ENCODE peak calls at places on chromosomes 11 and 22, in four cellular contexts. L is A549, G is K562, X is H1. P is an unnamed sample.

GRCh38 chr11:72349616-72350218 is 84.6 kb downstream of the CLPB start:
- DNase-seq in L (no peak), G (peak; percentile 22), X (no peak), P (no peak)

GRCh38 chr11:112128483-112129121 is 35.3 kb downstream of the IL18 start:
- DNase-seq in L (peak; percentile 66), G (no peak), X (no peak), P (no peak)

GRCh38 chr11:63917685-63918523 is 940 bp upstream of the RCOR2 start:
- DNase-seq in L (peak; percentile 62), G (peak; percentile 79), X (no peak), P (peak; percentile 43)

GRCh38 chr11:61814242-61814957 is 2.4 kb downstream of the FADS1 start:
- DNase-seq in L (no peak), G (no peak), X (no peak), P (peak; percentile 41)

GRCh38 chr22:45334068-45334467 is 24.3 kb downstream of the FAM118A start:
- DNase-seq in L (no peak), G (no peak), X (no peak), P (no peak)

GRCh38 chr11:116600930-116601329 is 171.9 kb downstream of the BUD13 start:
- DNase-seq in L (no peak), G (no peak), X (no peak), P (no peak)

GRCh38 chr11:112355726-112356125 is 95.1 kb upstream of the PLET1 start:
- DNase-seq in L (no peak), G (peak; percentile 40), X (peak; percentile 17), P (no peak)

GRCh38 chr22:27435839-27436581 is 365.5 kb downstream of the MN1 start:
- DNase-seq in L (no peak), G (no peak), X (no peak), P (no peak)

GRCh38 chr22:50298937-50299656 is 8.3 kb downstream of the PLXNB2 start:
- DNase-seq in L (no peak), G (peak; percentile 31), X (no peak), P (no peak)

GRCh38 chr11:64357904-64358535 is 942 bp upstream of the RPS6KA4 start:
- DNase-seq in L (peak; percentile 58), G (peak; percentile 64), X (no peak), P (peak; percentile 20)

GRCh38 chr11:43868852-43869567 is 11.6 kb upstream of the ALKBH3 start:
- DNase-seq in L (no peak), G (peak; percentile 36), X (no peak), P (peak; percentile 41)

GRCh38 chr11:97361812-97362378 is 972.1 kb downstream of the JRKL start:
- DNase-seq in L (no peak), G (no peak), X (no peak), P (no peak)

GRCh38 chr11:73260127-73260457 is 12.0 kb upstream of the P2RY6 start:
- DNase-seq in L (no peak), G (no peak), X (no peak), P (no peak)

GRCh38 chr11:30285416-30286121 is 37.3 kb upstream of the ARL14EP start:
- DNase-seq in L (no peak), G (no peak), X (no peak), P (no peak)

GRCh38 chr11:71384561-71384960 is 63.6 kb downstream of the DHCR7 start:
- DNase-seq in L (no peak), G (peak; percentile 38), X (no peak), P (no peak)

GRCh38 chr11:44600739-44601416 is 35.4 kb downstream of the CD82 start:
- DNase-seq in L (no peak), G (no peak), X (no peak), P (no peak)

GRCh38 chr11:19290356-19290755 is 49.6 kb upstream of the E2F8 start:
- DNase-seq in L (no peak), G (no peak), X (no peak), P (no peak)

GRCh38 chr11:85768473-85769146 is 42.3 kb downstream of the SYTL2 start:
- DNase-seq in L (no peak), G (no peak), X (no peak), P (no peak)

GRCh38 chr22:21865041-21865440 is 2.4 kb downstream of the MAPK1 start:
- DNase-seq in L (no peak), G (no peak), X (no peak), P (no peak)

GRCh38 chr11:8230178-8230859 is 33.4 kb downstream of the LMO1 start:
- DNase-seq in L (no peak), G (peak; percentile 26), X (no peak), P (no peak)

GRCh38 chr11:117833401-117833891 is 8.9 kb upstream of the FXYD2 start:
- DNase-seq in L (no peak), G (no peak), X (no peak), P (no peak)

GRCh38 chr11:125451400-125452124 is 44.5 kb downstream of the FEZ1 start:
- DNase-seq in L (no peak), G (peak; percentile 51), X (no peak), P (no peak)

GRCh38 chr11:11155962-11156815 is 196.9 kb downstream of the CSNK2A3 start:
- DNase-seq in L (peak; percentile 32), G (peak; percentile 77), X (peak; percentile 31), P (no peak)

GRCh38 chr22:41052661-41053490 is 39.5 kb upstream of the EP300 start:
- DNase-seq in L (no peak), G (no peak), X (no peak), P (peak; percentile 33)

GRCh38 chr11:131770801-131771200 is 400.4 kb downstream of the NTM start:
- DNase-seq in L (no peak), G (no peak), X (no peak), P (no peak)

DNA sequence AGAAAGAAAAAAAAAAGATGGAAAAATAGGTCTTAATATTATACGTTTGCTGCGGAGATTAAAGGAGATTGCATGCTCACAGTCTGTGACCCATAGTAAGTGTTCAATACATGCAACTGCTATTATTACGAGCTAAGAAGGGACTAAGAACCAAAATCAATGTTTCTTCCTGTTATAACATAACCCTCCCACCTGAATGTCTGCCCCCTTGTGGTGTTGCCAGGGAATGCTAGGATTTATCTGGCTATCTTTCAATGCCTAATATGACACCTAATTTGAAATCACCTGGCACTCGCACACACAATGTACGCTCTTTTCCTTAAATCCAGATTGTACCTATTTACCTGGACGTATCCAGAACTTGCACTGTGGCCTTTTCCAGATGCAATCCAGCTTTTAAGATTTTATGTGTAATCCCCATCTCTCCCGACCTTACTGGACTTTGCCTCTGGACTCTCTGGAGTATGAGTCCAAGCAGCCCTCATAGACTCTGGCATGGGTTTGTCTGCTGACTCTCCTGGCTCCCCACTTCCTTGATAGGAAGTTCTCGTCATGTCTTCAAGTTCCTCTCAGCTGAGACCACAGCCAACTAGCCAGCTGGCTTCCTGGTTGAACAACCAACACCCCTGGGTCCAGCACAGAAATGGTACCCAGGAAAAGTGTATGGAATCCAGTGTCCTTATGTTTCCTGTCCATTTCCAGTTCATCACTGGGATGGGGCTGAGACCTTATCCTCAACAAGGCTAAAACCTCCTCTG is 151.5 kb downstream of the CCDC34 start:
- DNase-seq in L (no peak), G (peak; percentile 43), X (no peak), P (no peak)
- TF ChIP-seq PHF8 in L (no peak), G (no peak), X (no peak), P (no peak)

DNA sequence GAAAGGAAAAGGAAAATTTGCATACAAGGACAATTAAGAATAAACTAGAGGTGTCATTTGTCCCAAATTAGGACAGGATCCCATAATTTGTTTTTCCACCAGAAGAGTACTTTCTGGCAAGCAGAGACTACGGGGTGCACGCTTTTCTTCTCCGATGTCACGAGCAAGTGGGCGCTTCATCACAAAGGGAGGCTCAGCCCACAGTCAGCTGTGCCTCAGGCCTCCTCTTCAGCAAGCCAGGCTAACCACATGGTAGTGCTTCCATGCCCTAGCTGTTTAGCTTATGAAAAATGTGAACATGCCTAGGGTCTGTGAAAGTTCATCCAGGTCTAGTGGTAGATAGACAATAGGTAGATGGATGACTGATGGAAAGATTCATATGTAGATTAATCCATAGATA is 68.8 kb upstream of the LDLRAD3 start:
- DNase-seq in L (no peak), G (no peak), X (no peak), P (no peak)
- TF ChIP-seq PHF8 in L (no peak), G (no peak), X (no peak), P (no peak)

DNA sequence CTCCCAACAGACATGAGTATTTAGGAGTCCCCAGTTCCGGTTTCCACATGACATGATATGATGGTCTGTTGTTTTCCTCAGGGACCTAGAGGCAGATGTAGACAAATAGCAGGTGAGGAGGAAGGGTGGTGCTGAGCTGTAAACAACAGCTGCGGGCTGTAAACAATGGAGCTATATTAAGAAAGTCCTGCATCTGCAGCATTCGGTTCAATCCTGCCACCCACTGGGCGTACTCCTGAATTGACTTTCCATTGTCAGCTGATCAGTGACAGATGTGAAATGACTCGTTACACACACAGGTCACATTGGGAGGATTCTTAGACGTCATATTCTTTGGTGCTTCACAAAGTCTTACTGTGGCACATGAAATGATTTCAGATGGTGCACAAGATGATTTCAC is 26.8 kb upstream of the RAG1 start:
- DNase-seq in L (no peak), G (peak; percentile 16), X (peak; percentile 31), P (peak; percentile 32)
- TF ChIP-seq PHF8 in L (no peak), G (no peak), X (no peak), P (no peak)

GRCh38 chr22:28750471-28750881 is 8.6 kb downstream of the HSCB start:
- DNase-seq in L (no peak), G (no peak), X (no peak), P (no peak)
- TF ChIP-seq PHF8 in L (no peak), G (no peak), X (no peak), P (no peak)

DNA sequence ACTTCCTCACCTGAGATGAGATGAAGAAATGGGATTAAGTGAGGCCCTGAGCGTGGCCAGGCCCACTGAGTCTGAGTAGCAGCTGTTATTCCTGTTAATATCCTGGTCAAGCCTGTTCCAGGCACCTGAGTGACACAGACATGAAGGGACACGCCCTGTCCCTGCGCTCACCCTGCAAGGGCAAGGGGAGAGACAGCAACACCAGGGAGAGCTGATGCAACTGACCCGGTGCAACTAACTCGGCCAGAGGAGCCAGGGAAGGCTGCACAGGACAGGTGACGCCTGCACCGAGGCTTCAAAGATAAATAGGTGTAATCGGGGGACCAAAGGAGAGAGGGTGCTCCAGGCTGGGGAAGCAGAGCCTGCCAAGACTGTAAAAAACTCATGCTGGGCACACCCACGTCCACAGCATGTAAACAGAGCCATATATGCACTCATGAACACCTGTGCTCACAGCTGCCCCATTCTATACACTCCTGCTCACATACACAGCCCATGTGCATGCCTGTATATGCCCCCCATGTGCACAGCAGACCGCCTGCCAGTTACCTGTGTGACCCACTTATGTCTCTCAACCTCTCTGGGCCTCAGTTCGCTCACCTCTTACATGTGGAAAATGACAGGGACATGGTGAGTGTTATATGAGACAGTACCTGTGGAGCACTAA is 22.8 kb upstream of the GCAT start:
- DNase-seq in L (no peak), G (no peak), X (no peak), P (peak; percentile 46)
- TF ChIP-seq PHF8 in L (no peak), G (no peak), X (no peak), P (no peak)

GRCh38 chr22:33544707-33545106 is 375.6 kb downstream of the LARGE1 start:
- DNase-seq in L (no peak), G (no peak), X (no peak), P (no peak)
- TF ChIP-seq PHF8 in L (no peak), G (no peak), X (no peak), P (no peak)

GRCh38 chr11:32081129-32081641 is 9.7 kb upstream of the RCN1 start:
- DNase-seq in L (no peak), G (no peak), X (no peak), P (peak; percentile 13)
- TF ChIP-seq PHF8 in L (no peak), G (no peak), X (no peak), P (no peak)

GRCh38 chr22:43008509-43008908 is 6.4 kb downstream of the PACSIN2 start:
- DNase-seq in L (no peak), G (no peak), X (no peak), P (no peak)
- TF ChIP-seq PHF8 in L (no peak), G (no peak), X (no peak), P (no peak)

GRCh38 chr22:36330655-36331305 is 57.0 kb downstream of the MYH9 start:
- DNase-seq in L (no peak), G (no peak), X (no peak), P (no peak)
- TF ChIP-seq PHF8 in L (no peak), G (no peak), X (no peak), P (no peak)

P was measured in HepG2.